ENCODE peak calls at places on chromosomes 4 and X, in seven cellular contexts. One of them, this sample, is unnamed. For H3K9me3, the result is how much of the 10 kb centered on the place peaks cover.

GRCh38 chr4:21077967-21078366 is 377.7 kb downstream of the PACRGL start:
- DNase-seq in SK-N-SH: no peak
- DNase-seq in HCT116: no peak
- DNase-seq in K562: no peak
- DNase-seq in GM12878: no peak
- DNase-seq in H1: no peak
- DNase-seq in HepG2: no peak
- DNase-seq in this sample: no peak

GRCh38 chrX:134186362-134187121 is 50.4 kb upstream of the CCDC160 start:
- DNase-seq in SK-N-SH: no peak
- DNase-seq in HCT116: no peak
- DNase-seq in K562: no peak
- DNase-seq in GM12878: peak
- DNase-seq in H1: no peak
- DNase-seq in HepG2: no peak
- DNase-seq in this sample: no peak

GRCh38 chr4:60216752-60217151 is 983.4 kb upstream of the ADGRL3 start:
- DNase-seq in SK-N-SH: no peak
- DNase-seq in HCT116: no peak
- DNase-seq in K562: no peak
- DNase-seq in GM12878: no peak
- DNase-seq in H1: no peak
- DNase-seq in HepG2: no peak
- DNase-seq in this sample: no peak

GRCh38 chrX:24963823-24964222 is 51.9 kb downstream of the ARX start:
- DNase-seq in SK-N-SH: no peak
- DNase-seq in HCT116: no peak
- DNase-seq in K562: no peak
- DNase-seq in GM12878: no peak
- DNase-seq in H1: no peak
- DNase-seq in HepG2: no peak
- DNase-seq in this sample: no peak

GRCh38 chr4:110106946-110107325 is 91.5 kb downstream of the ELOVL6 start:
- DNase-seq in SK-N-SH: no peak
- DNase-seq in HCT116: no peak
- DNase-seq in K562: no peak
- DNase-seq in GM12878: no peak
- DNase-seq in H1: no peak
- DNase-seq in HepG2: peak
- DNase-seq in this sample: no peak

GRCh38 chr4:8072235-8072968 is 86.2 kb downstream of the ABLIM2 start:
- DNase-seq in SK-N-SH: no peak
- DNase-seq in HCT116: no peak
- DNase-seq in K562: no peak
- DNase-seq in GM12878: no peak
- DNase-seq in H1: no peak
- DNase-seq in HepG2: no peak
- DNase-seq in this sample: no peak

GRCh38 chrX:8738588-8739189 is 6.8 kb upstream of the ANOS1 start:
- DNase-seq in SK-N-SH: peak
- DNase-seq in HCT116: no peak
- DNase-seq in K562: peak
- DNase-seq in GM12878: no peak
- DNase-seq in H1: no peak
- DNase-seq in HepG2: peak
- DNase-seq in this sample: no peak

GRCh38 chr4:144808034-144808433 is 162.1 kb downstream of the HHIP start:
- DNase-seq in SK-N-SH: no peak
- DNase-seq in HCT116: no peak
- DNase-seq in K562: no peak
- DNase-seq in GM12878: no peak
- DNase-seq in H1: no peak
- DNase-seq in HepG2: no peak
- DNase-seq in this sample: no peak

GRCh38 chr4:146260521-146260920 is 46.2 kb downstream of the REELD1 start:
- DNase-seq in SK-N-SH: no peak
- DNase-seq in HCT116: no peak
- DNase-seq in K562: no peak
- DNase-seq in GM12878: no peak
- DNase-seq in H1: no peak
- DNase-seq in HepG2: no peak
- DNase-seq in this sample: no peak

GRCh38 chr4:17812801-17813200 is 2.0 kb downstream of the NCAPG start:
- DNase-seq in SK-N-SH: no peak
- DNase-seq in HCT116: no peak
- DNase-seq in K562: no peak
- DNase-seq in GM12878: no peak
- DNase-seq in H1: no peak
- DNase-seq in HepG2: no peak
- DNase-seq in this sample: no peak

GRCh38 chrX:22664826-22665225 is 334.9 kb upstream of the DDX53 start:
- DNase-seq in SK-N-SH: no peak
- DNase-seq in HCT116: no peak
- DNase-seq in K562: no peak
- DNase-seq in GM12878: no peak
- DNase-seq in H1: no peak
- DNase-seq in HepG2: no peak
- DNase-seq in this sample: no peak

GRCh38 chr4:72468904-72469502 is 100.0 kb downstream of the ADAMTS3 start:
- DNase-seq in SK-N-SH: no peak
- DNase-seq in HCT116: peak
- DNase-seq in K562: no peak
- DNase-seq in GM12878: no peak
- DNase-seq in H1: no peak
- DNase-seq in HepG2: peak
- DNase-seq in this sample: no peak

GRCh38 chr4:42995343-42995944 is 102.9 kb downstream of the GRXCR1 start:
- DNase-seq in SK-N-SH: peak
- DNase-seq in HCT116: no peak
- DNase-seq in K562: peak
- DNase-seq in GM12878: no peak
- DNase-seq in H1: no peak
- DNase-seq in HepG2: peak
- DNase-seq in this sample: no peak

GRCh38 chr4:131613086-131613823 is 1535.8 kb upstream of the PCDH10 start:
- DNase-seq in SK-N-SH: no peak
- DNase-seq in HCT116: no peak
- DNase-seq in K562: no peak
- DNase-seq in GM12878: no peak
- DNase-seq in H1: no peak
- DNase-seq in HepG2: no peak
- DNase-seq in this sample: no peak

GRCh38 chr4:145179201-145179860 is 1.1 kb downstream of the OTUD4 start:
- DNase-seq in SK-N-SH: peak
- DNase-seq in HCT116: peak
- DNase-seq in K562: peak
- DNase-seq in GM12878: peak
- DNase-seq in H1: no peak
- DNase-seq in HepG2: peak
- DNase-seq in this sample: no peak

GRCh38 chr4:186765673-186766546 is 42.3 kb upstream of the FAT1 start:
- DNase-seq in SK-N-SH: no peak
- DNase-seq in HCT116: peak
- DNase-seq in K562: no peak
- DNase-seq in GM12878: no peak
- DNase-seq in H1: no peak
- DNase-seq in HepG2: peak
- DNase-seq in this sample: no peak

DNA sequence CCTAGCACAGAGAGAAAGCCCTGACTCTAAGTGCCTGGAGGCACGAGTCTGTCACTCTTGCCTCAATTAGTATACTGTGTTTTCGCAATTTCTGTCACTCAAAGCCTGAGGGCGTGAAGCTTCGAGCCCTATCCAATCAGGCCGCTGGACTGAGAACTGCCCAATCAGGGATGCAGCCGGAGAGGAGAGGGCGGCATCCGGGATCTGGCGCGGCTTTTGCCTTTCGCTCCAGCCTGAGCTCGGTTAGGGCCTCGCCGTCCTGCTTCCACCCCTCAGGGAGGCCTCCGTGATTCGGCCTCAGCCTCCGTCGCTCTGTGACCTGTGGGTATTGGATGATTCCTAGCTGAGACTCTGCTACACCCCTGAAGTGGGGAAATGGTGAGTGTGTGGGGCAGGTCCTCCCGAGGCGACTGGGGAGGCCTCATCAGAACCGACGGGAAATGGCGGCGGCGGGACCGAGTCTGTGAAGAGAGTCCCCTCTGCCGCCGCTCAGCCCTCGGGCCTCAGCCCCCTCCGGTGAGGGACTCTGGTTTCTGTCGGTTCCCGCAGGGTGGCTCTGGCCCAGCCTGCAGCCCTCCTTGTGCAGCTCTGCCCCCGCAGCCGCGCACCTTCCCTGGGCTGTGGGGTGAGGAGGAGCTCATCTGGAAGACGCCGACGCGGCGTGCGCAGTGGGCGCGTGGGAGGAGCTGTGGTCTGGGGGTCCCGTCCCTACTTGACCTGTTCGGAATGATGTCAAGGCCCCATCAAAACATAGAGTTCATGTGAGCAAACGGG is 48.5 kb downstream of the ZNF141 start:
- DNase-seq in SK-N-SH: peak
- DNase-seq in HCT116: no peak
- DNase-seq in K562: no peak
- DNase-seq in GM12878: no peak
- DNase-seq in H1: no peak
- DNase-seq in HepG2: no peak
- DNase-seq in this sample: peak
- H3K9me3 ChIP-seq in SK-N-SH: under half
- H3K9me3 ChIP-seq in HCT116: under half
- H3K9me3 ChIP-seq in K562: under half
- H3K9me3 ChIP-seq in GM12878: under half
- H3K9me3 ChIP-seq in H1: half or more
- H3K9me3 ChIP-seq in HepG2: half or more
- H3K9me3 ChIP-seq in this sample: half or more

GRCh38 chr4:2219233-2219760 is 22.6 kb downstream of the HAUS3 start:
- DNase-seq in SK-N-SH: no peak
- DNase-seq in HCT116: no peak
- DNase-seq in K562: no peak
- DNase-seq in GM12878: no peak
- DNase-seq in H1: no peak
- DNase-seq in HepG2: no peak
- DNase-seq in this sample: no peak

GRCh38 chr4:2217726-2218125 is 24.2 kb downstream of the HAUS3 start:
- DNase-seq in SK-N-SH: no peak
- DNase-seq in HCT116: no peak
- DNase-seq in K562: no peak
- DNase-seq in GM12878: no peak
- DNase-seq in H1: no peak
- DNase-seq in HepG2: no peak
- DNase-seq in this sample: no peak

GRCh38 chr4:2222838-2223237 is 19.1 kb downstream of the HAUS3 start:
- DNase-seq in SK-N-SH: no peak
- DNase-seq in HCT116: no peak
- DNase-seq in K562: no peak
- DNase-seq in GM12878: no peak
- DNase-seq in H1: no peak
- DNase-seq in HepG2: no peak
- DNase-seq in this sample: no peak

GRCh38 chr4:2218436-2218835 is 23.5 kb downstream of the HAUS3 start:
- DNase-seq in SK-N-SH: no peak
- DNase-seq in HCT116: no peak
- DNase-seq in K562: no peak
- DNase-seq in GM12878: no peak
- DNase-seq in H1: no peak
- DNase-seq in HepG2: no peak
- DNase-seq in this sample: no peak

DNA sequence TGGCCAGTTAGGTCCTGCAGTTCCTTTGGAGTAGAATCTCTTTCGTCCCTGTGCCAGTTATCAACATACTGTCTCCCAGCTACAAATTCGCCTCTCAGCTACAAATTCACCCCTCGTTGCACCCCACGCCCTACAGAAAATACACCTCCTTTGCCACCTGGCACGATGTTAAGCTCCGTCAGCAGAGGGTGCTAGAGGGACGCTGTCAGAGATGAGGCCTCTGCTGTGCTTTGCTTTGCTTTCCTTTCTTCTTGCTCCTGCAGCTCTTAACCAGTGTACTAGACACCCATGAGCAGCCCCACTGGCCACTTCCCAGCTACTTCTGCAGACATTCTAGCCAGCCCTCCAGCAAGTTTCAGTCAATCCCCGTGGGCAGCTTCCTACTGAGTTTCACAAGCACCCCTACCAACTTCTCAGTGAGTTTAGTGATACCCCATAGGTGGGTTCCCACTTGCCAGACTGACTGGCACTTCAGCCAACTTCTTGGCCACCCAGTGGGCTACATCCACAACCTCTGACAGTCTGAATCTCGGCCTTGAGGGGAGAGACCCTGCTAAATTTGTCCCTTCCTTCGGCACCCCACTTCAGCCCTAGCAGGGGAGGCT is 21.8 kb downstream of the HAUS3 start:
- DNase-seq in SK-N-SH: peak
- DNase-seq in HCT116: peak
- DNase-seq in K562: peak
- DNase-seq in GM12878: peak
- DNase-seq in H1: no peak
- DNase-seq in HepG2: peak
- DNase-seq in this sample: no peak
- TF ChIP-seq YY1 in SK-N-SH: no peak
- TF ChIP-seq YY1 in HCT116: no peak
- TF ChIP-seq YY1 in K562: no peak
- TF ChIP-seq YY1 in GM12878: peak
- TF ChIP-seq YY1 in H1: peak
- TF ChIP-seq YY1 in HepG2: no peak
- TF ChIP-seq YY1 in this sample: no peak

GRCh38 chr4:80990851-80991250 is 39.7 kb upstream of the BMP3 start:
- DNase-seq in SK-N-SH: no peak
- DNase-seq in HCT116: no peak
- DNase-seq in K562: no peak
- DNase-seq in GM12878: no peak
- DNase-seq in H1: no peak
- DNase-seq in HepG2: no peak
- DNase-seq in this sample: no peak

GRCh38 chr4:80986021-80986420 is 44.5 kb upstream of the BMP3 start:
- DNase-seq in SK-N-SH: no peak
- DNase-seq in HCT116: no peak
- DNase-seq in K562: no peak
- DNase-seq in GM12878: no peak
- DNase-seq in H1: no peak
- DNase-seq in HepG2: no peak
- DNase-seq in this sample: no peak

GRCh38 chr4:80989921-80990544 is 40.5 kb upstream of the BMP3 start:
- DNase-seq in SK-N-SH: peak
- DNase-seq in HCT116: peak
- DNase-seq in K562: peak
- DNase-seq in GM12878: peak
- DNase-seq in H1: peak
- DNase-seq in HepG2: peak
- DNase-seq in this sample: peak
- H3K9me3 ChIP-seq in SK-N-SH: under half
- H3K9me3 ChIP-seq in HCT116: under half
- H3K9me3 ChIP-seq in K562: under half
- H3K9me3 ChIP-seq in GM12878: under half
- H3K9me3 ChIP-seq in H1: under half
- H3K9me3 ChIP-seq in HepG2: under half
- H3K9me3 ChIP-seq in this sample: under half

DNA sequence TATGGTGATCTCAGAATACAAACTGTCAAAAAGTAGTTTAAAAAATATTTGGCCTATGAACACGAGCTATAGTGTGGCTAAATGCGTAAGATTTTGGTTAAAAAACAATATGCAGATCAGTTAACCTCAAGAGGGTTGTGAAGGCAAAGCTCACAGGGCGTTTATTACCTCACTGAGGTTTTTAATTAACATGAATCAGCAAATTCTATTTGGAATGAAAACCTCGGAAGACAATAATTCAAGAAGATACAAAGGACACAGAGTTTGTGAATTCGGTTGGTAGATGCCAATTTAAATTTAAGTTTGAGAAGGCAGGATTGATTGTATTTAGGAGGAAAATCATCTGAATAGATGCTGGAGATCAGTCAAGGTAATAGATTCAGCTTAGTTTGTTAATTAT is 1434.6 kb downstream of the C4orf33 start:
- DNase-seq in SK-N-SH: no peak
- DNase-seq in HCT116: no peak
- DNase-seq in K562: no peak
- DNase-seq in GM12878: no peak
- DNase-seq in H1: no peak
- DNase-seq in HepG2: no peak
- DNase-seq in this sample: no peak
- TF ChIP-seq YY1 in SK-N-SH: no peak
- TF ChIP-seq YY1 in HCT116: no peak
- TF ChIP-seq YY1 in K562: no peak
- TF ChIP-seq YY1 in GM12878: no peak
- TF ChIP-seq YY1 in H1: no peak
- TF ChIP-seq YY1 in HepG2: no peak
- TF ChIP-seq YY1 in this sample: no peak

This sample was measured in NT2/D1.